ENCODE peak calls at places on chromosomes 13 and 19, in ten cellular contexts. X is fibroblast of the aortic adventitia; H is SK-N-MC; C is CD8-positive, alpha-beta T cell; G is aorta; L is A673; R is thoracic aorta; T is Jurkat, Clone E6-1; M is testis; D is body of pancreas. B is an unnamed sample.

GRCh38 chr13:97026759-97027555 is 32.7 kb upstream of the OXGR1 start:
- DNase-seq in X (peak), T (no peak), G (no peak), C (no peak), D (no peak), M (no peak), H (no peak), L (no peak), R (no peak), B (peak)

GRCh38 chr19:35247526-35248309 is 1.1 kb upstream of the LSR start:
- DNase-seq in R (no peak), H (no peak), T (no peak), G (peak), D (peak), L (no peak), M (peak), C (peak), X (no peak), B (peak)

GRCh38 chr19:6491802-6492592 is 10.1 kb downstream of the TUBB4A start:
- DNase-seq in M (no peak), C (no peak), T (no peak), H (no peak), D (no peak), R (no peak), G (no peak), L (no peak), X (no peak), B (no peak)

GRCh38 chr19:2549701-2550191 is 73.8 kb downstream of the GADD45B start:
- DNase-seq in G (peak), L (peak), T (no peak), R (no peak), H (peak), M (peak), C (no peak), D (peak), X (peak), B (no peak)

GRCh38 chr13:30576528-30576927 is 41.2 kb upstream of the USPL1 start:
- DNase-seq in G (no peak), X (peak), H (no peak), T (peak), D (peak), C (peak), M (no peak), L (peak), R (no peak), B (peak)

GRCh38 chr19:4831351-4832340 is at the start of gene TICAM1:
- DNase-seq in G (peak), D (peak), R (no peak), C (peak), L (peak), X (peak), H (no peak), T (no peak), M (peak), B (peak)

GRCh38 chr13:57996717-57997116 is 365.2 kb downstream of the PCDH17 start:
- DNase-seq in T (no peak), R (no peak), H (peak), G (no peak), L (peak), D (no peak), X (peak), C (no peak), M (no peak), B (no peak)

GRCh38 chr19:1526979-1527649 is 3.2 kb downstream of the PLK5 start:
- DNase-seq in T (no peak), L (no peak), G (no peak), D (no peak), C (no peak), X (no peak), R (no peak), M (no peak), H (no peak), B (no peak)

GRCh38 chr19:34350161-34350561 is 14.8 kb upstream of the GPI start:
- DNase-seq in X (no peak), T (peak), R (no peak), L (no peak), G (no peak), M (no peak), H (no peak), D (no peak), C (peak), B (no peak)

GRCh38 chr13:108033800-108034707 is 181.3 kb downstream of the LIG4 start:
- DNase-seq in G (no peak), C (no peak), T (no peak), M (no peak), L (no peak), H (no peak), X (no peak), R (no peak), D (peak), B (no peak)

GRCh38 chr19:58518261-58519086 is 1.1 kb downstream of the ZBTB45 start:
- DNase-seq in G (no peak), T (no peak), M (no peak), R (no peak), D (no peak), H (no peak), L (no peak), X (no peak), C (no peak), B (no peak)

GRCh38 chr13:91346848-91347211 is 657 bp upstream of the MIR17HG start:
- DNase-seq in C (peak), H (no peak), T (no peak), X (no peak), G (no peak), R (no peak), L (no peak), M (no peak), D (peak), B (peak)

GRCh38 chr19:15280915-15281683 is 48.9 kb upstream of the EPHX3 start:
- DNase-seq in R (no peak), T (no peak), L (peak), M (peak), G (peak), C (no peak), X (peak), H (no peak), D (peak), B (no peak)

GRCh38 chr19:498977-499623 is 2.8 kb downstream of the MADCAM1 start:
- DNase-seq in L (no peak), G (no peak), C (no peak), R (no peak), X (no peak), H (no peak), T (no peak), M (no peak), D (no peak), B (no peak)

GRCh38 chr13:93535256-93535655 is 308.6 kb downstream of the GPC6 start:
- DNase-seq in H (no peak), C (no peak), X (peak), T (no peak), D (no peak), L (no peak), R (no peak), M (no peak), G (no peak), B (no peak)

GRCh38 chr13:104385409-104385808 is 1319.2 kb upstream of the SLC10A2 start:
- DNase-seq in L (no peak), D (no peak), X (peak), C (no peak), R (no peak), T (no peak), G (no peak), H (no peak), M (no peak), B (no peak)

GRCh38 chr19:48190288-48191284 is 20.1 kb downstream of the ZSWIM9 start:
- DNase-seq in G (peak), X (no peak), H (no peak), M (peak), T (peak), C (peak), D (peak), L (peak), R (no peak), B (peak)

GRCh38 chr13:112762690-112763080 is 72.8 kb downstream of the ATP11A start:
- DNase-seq in T (no peak), C (no peak), X (no peak), R (no peak), G (no peak), H (no peak), L (no peak), M (no peak), D (no peak), B (no peak)

GRCh38 chr13:106597190-106597589 is 29.3 kb upstream of the ARGLU1 start:
- DNase-seq in M (peak), T (no peak), G (no peak), R (no peak), X (peak), H (no peak), C (no peak), L (no peak), D (peak), B (no peak)

GRCh38 chr13:113992276-113993005 is 18.6 kb upstream of the C13orf46 start:
- DNase-seq in D (no peak), G (peak), L (no peak), T (no peak), C (no peak), M (no peak), R (no peak), H (no peak), X (no peak), B (no peak)

GRCh38 chr19:5050016-5050656 is 81.2 kb downstream of the KDM4B start:
- DNase-seq in L (peak), G (no peak), X (no peak), H (no peak), M (no peak), C (no peak), D (no peak), R (no peak), T (no peak), B (no peak)

GRCh38 chr13:35984776-35985453 is 146.3 kb downstream of the DCLK1 start:
- DNase-seq in L (peak), H (no peak), M (no peak), T (no peak), G (no peak), D (no peak), C (no peak), X (no peak), R (no peak), B (no peak)

GRCh38 chr19:29672933-29673336 is 7.7 kb downstream of the PLEKHF1 start:
- DNase-seq in D (peak), G (no peak), H (no peak), T (peak), L (no peak), R (no peak), X (no peak), M (no peak), C (peak), B (no peak)

GRCh38 chr19:13146763-13147563 is 3.2 kb downstream of the STX10 start:
- DNase-seq in M (no peak), C (no peak), L (peak), H (no peak), R (no peak), G (no peak), T (no peak), D (peak), X (peak), B (peak)

GRCh38 chr19:32865326-32865725 is 4.2 kb downstream of the SLC7A9 start:
- DNase-seq in G (no peak), H (no peak), T (no peak), R (no peak), D (no peak), M (no peak), C (no peak), X (no peak), L (no peak), B (no peak)

GRCh38 chr19:18002347-18002850 is 5.6 kb upstream of the ARRDC2 start:
- DNase-seq in C (no peak), L (no peak), M (no peak), R (no peak), D (peak), G (no peak), H (no peak), X (no peak), T (no peak), B (no peak)

GRCh38 chr13:82713681-82714405 is 1168.4 kb downstream of the SLITRK1 start:
- DNase-seq in R (no peak), C (no peak), L (no peak), M (no peak), D (no peak), T (no peak), H (no peak), G (no peak), X (peak), B (no peak)

GRCh38 chr13:113813749-113814434 is 50.0 kb downstream of the GAS6 start:
- DNase-seq in D (peak), C (no peak), G (no peak), R (no peak), M (peak), L (no peak), X (peak), T (no peak), H (no peak), B (peak)

GRCh38 chr13:33321686-33322473 is 36.3 kb upstream of the STARD13 start:
- DNase-seq in T (no peak), C (no peak), M (no peak), X (peak), L (no peak), G (no peak), H (no peak), D (no peak), R (no peak), B (peak)

GRCh38 chr19:19406878-19407639 is 1.6 kb downstream of the GATAD2A start:
- DNase-seq in D (peak), X (peak), M (peak), G (no peak), H (no peak), R (no peak), T (no peak), C (peak), L (peak), B (no peak)

GRCh38 chr13:78764665-78765064 is 105.7 kb upstream of the OBI1 start:
- DNase-seq in C (no peak), H (no peak), M (peak), T (no peak), X (no peak), L (no peak), G (no peak), D (no peak), R (no peak), B (no peak)

GRCh38 chr13:111449041-111449440 is 128.6 kb downstream of the TEX29 start:
- DNase-seq in X (no peak), R (no peak), L (no peak), H (no peak), G (no peak), M (peak), D (no peak), T (no peak), C (no peak), B (no peak)

GRCh38 chr13:34391071-34391470 is 551.0 kb upstream of the NBEA start:
- DNase-seq in R (no peak), H (no peak), X (peak), M (no peak), C (no peak), L (no peak), D (no peak), T (no peak), G (no peak), B (peak)

GRCh38 chr19:48896191-48896720 is 2.3 kb downstream of the TULP2 start:
- DNase-seq in L (peak), D (peak), H (no peak), R (no peak), G (peak), T (no peak), M (peak), X (no peak), C (peak), B (peak)

GRCh38 chr13:91805605-91806004 is 407.2 kb downstream of the GPC5 start:
- DNase-seq in R (no peak), C (no peak), L (peak), D (no peak), M (no peak), H (no peak), T (no peak), G (no peak), X (no peak), B (peak)

GRCh38 chr13:93948523-93948922 is 531.0 kb downstream of the DCT start:
- DNase-seq in R (no peak), M (no peak), T (no peak), C (no peak), H (no peak), X (no peak), G (no peak), D (no peak), L (no peak), B (no peak)

GRCh38 chr19:9407827-9408226 is 27.5 kb downstream of the ZNF266 start:
- DNase-seq in H (no peak), C (no peak), G (no peak), R (no peak), X (no peak), D (no peak), L (peak), T (no peak), M (no peak), B (no peak)
- H3K4me3 ChIP-seq in H (no peak), C (peak), G (peak), R (no peak), X (no peak), D (no peak), L (no peak), T (no peak), M (no peak), B (no peak)

DNA sequence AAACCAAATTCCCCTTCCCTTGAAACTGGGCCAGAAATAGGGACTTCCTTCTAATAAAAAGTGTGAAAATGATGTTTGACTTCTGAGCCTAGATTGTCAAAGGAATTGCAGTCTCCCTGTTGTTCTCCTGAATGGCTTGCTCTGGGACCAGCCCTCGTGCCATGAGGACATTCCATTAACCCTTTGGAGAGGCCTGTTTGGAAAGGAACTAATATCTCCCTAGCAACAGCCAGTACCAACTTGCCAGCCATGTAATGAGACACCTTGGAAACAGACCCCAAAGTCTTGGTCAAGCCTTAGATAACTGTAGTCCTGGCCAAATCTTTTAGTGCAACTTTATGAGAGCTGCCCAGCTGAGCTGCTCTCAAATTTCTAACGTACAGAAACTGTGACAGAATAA is 8.1 kb upstream of the SIAH3 start:
- DNase-seq in T (no peak), D (no peak), L (no peak), R (no peak), G (no peak), C (no peak), M (no peak), H (no peak), X (no peak), B (peak)
- H3K4me3 ChIP-seq in T (no peak), D (no peak), L (no peak), R (no peak), G (no peak), C (no peak), M (no peak), H (no peak), X (no peak), B (no peak)

DNA sequence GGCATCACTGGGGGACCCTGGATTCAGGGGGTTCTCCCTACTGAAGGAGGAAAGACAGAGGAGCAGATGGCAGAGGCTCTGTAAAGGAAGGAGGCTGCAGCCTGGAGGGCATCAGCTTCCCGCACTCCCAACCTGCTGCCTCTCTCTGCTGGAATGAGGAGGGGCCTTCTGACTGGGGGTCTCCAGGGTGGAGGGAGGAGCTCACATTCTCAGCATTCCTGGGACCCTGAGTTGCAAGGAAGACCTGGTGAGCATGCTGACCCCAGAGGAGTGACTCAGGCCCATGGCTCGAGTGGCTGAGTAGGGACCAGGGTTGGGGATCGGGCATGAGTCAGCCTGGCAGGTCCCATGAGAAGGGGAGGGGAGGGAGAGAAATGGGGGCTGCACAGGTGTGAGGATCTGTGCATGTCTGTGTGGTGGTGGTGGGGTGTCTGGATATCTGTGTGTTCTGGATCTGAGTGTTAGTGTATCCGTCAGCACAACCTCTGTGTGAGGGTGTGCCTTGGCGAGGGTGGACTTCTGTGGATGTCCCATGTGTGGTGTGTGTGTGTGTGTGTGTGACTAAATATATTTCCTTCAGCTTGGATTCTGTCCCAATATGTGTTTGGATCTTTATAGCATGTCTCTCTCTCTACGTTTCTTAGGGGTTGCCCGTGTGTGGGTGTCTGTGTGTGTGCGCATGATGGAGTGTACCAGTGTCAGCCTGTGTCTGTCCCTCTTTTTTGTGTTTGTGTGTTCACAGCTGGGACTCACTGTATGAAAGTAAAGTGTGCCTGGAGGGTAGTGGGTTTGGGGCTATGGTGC is 4.6 kb downstream of the AXL start:
- DNase-seq in D (peak), M (no peak), L (no peak), G (peak), C (no peak), R (peak), X (peak), T (no peak), H (no peak), B (peak)
- H3K4me3 ChIP-seq in D (no peak), M (no peak), L (no peak), G (no peak), C (no peak), R (peak), X (peak), T (no peak), H (no peak), B (no peak)

GRCh38 chr13:50153401-50153800 is 138.2 kb downstream of the KCNRG start:
- DNase-seq in T (no peak), H (no peak), M (no peak), X (no peak), L (no peak), D (no peak), R (no peak), G (no peak), C (no peak), B (no peak)
- H3K4me3 ChIP-seq in T (no peak), H (no peak), M (no peak), X (no peak), L (no peak), D (no peak), R (no peak), G (no peak), C (no peak), B (no peak)

DNA sequence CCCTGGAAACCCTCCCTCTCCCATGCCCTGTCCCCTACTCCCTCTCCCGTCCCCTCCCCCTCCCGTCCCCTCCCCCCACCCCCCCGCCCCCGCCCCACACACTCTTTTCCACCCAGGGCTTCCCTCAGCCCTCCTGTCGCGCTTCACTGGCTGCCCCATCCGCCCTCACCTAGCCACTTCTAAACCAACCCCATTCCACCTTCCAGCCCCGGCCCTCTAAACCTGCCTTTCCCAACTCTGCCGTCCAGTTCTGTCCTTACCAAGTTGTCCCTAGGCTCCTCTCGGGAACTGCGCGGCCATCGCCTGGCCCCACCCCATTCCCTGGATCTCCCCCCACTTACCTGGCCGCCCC is 972 bp downstream of the RGL3 start:
- DNase-seq in D (no peak), R (no peak), H (no peak), M (no peak), X (no peak), C (no peak), G (no peak), L (no peak), T (no peak), B (no peak)
- H3K4me3 ChIP-seq in D (peak), R (peak), H (no peak), M (peak), X (no peak), C (no peak), G (no peak), L (no peak), T (no peak), B (peak)

GRCh38 chr19:55636723-55637122 is 4.1 kb upstream of the ZNF580 start:
- DNase-seq in M (no peak), X (no peak), T (no peak), R (no peak), H (no peak), C (peak), G (no peak), L (no peak), D (no peak), B (no peak)
- H3K4me3 ChIP-seq in M (no peak), X (peak), T (peak), R (peak), H (no peak), C (peak), G (no peak), L (no peak), D (no peak), B (no peak)